ENCODE peak calls at places on chromosomes 2 and 18, in ten cellular contexts. One of them, this sample, is unnamed.

GRCh38 chr2:95277246-95277906 is 3.1 kb downstream of the PROM2 start:
- DNase-seq in H9: peak; percentile 74
- DNase-seq in CD4-positive, alpha-beta T cell: no peak
- DNase-seq in AG10803: no peak
- DNase-seq in bronchial epithelial cell: peak; percentile 57
- DNase-seq in osteocyte: no peak
- DNase-seq in CD8-positive, alpha-beta T cell: no peak
- DNase-seq in GM06990: no peak
- DNase-seq in foreskin fibroblast: no peak
- DNase-seq in astrocyte of the spinal cord: no peak
- DNase-seq in this sample: no peak

GRCh38 chr2:42999856-43000241 is 207.5 kb upstream of the HAAO start:
- DNase-seq in GM06990: no peak
- DNase-seq in CD8-positive, alpha-beta T cell: no peak
- DNase-seq in astrocyte of the spinal cord: no peak
- DNase-seq in osteocyte: no peak
- DNase-seq in bronchial epithelial cell: no peak
- DNase-seq in CD4-positive, alpha-beta T cell: no peak
- DNase-seq in foreskin fibroblast: no peak
- DNase-seq in H9: no peak
- DNase-seq in AG10803: no peak
- DNase-seq in this sample: no peak

GRCh38 chr2:20049631-20050030 is 1.8 kb downstream of the LAPTM4A start:
- DNase-seq in GM06990: no peak
- DNase-seq in AG10803: peak; percentile 29
- DNase-seq in CD4-positive, alpha-beta T cell: no peak
- DNase-seq in CD8-positive, alpha-beta T cell: no peak
- DNase-seq in H9: no peak
- DNase-seq in astrocyte of the spinal cord: peak; percentile 34
- DNase-seq in bronchial epithelial cell: peak; percentile 66
- DNase-seq in osteocyte: no peak
- DNase-seq in foreskin fibroblast: peak; percentile 49
- DNase-seq in this sample: no peak

GRCh38 chr2:73092146-73092783 is 20.5 kb downstream of the RAB11FIP5 start:
- DNase-seq in bronchial epithelial cell: no peak
- DNase-seq in AG10803: no peak
- DNase-seq in GM06990: no peak
- DNase-seq in H9: no peak
- DNase-seq in osteocyte: no peak
- DNase-seq in CD8-positive, alpha-beta T cell: no peak
- DNase-seq in CD4-positive, alpha-beta T cell: no peak
- DNase-seq in astrocyte of the spinal cord: no peak
- DNase-seq in foreskin fibroblast: no peak
- DNase-seq in this sample: no peak

GRCh38 chr18:23503967-23504352 is 649 bp downstream of the RMC1 start:
- DNase-seq in CD8-positive, alpha-beta T cell: no peak
- DNase-seq in astrocyte of the spinal cord: no peak
- DNase-seq in H9: no peak
- DNase-seq in AG10803: peak; percentile 6
- DNase-seq in foreskin fibroblast: no peak
- DNase-seq in CD4-positive, alpha-beta T cell: no peak
- DNase-seq in osteocyte: no peak
- DNase-seq in bronchial epithelial cell: no peak
- DNase-seq in GM06990: no peak
- DNase-seq in this sample: no peak

GRCh38 chr18:3107740-3108151 is 94.8 kb upstream of the LPIN2 start:
- DNase-seq in CD8-positive, alpha-beta T cell: no peak
- DNase-seq in CD4-positive, alpha-beta T cell: no peak
- DNase-seq in bronchial epithelial cell: no peak
- DNase-seq in osteocyte: no peak
- DNase-seq in AG10803: no peak
- DNase-seq in astrocyte of the spinal cord: no peak
- DNase-seq in H9: no peak
- DNase-seq in foreskin fibroblast: no peak
- DNase-seq in GM06990: no peak
- DNase-seq in this sample: no peak

GRCh38 chr2:144718376-144718775 is 198.5 kb upstream of the ZEB2 start:
- DNase-seq in AG10803: no peak
- DNase-seq in bronchial epithelial cell: no peak
- DNase-seq in foreskin fibroblast: no peak
- DNase-seq in CD8-positive, alpha-beta T cell: no peak
- DNase-seq in osteocyte: no peak
- DNase-seq in CD4-positive, alpha-beta T cell: no peak
- DNase-seq in astrocyte of the spinal cord: no peak
- DNase-seq in H9: no peak
- DNase-seq in GM06990: no peak
- DNase-seq in this sample: no peak

GRCh38 chr18:35267161-35267651 is 22.8 kb downstream of the ZSCAN30 start:
- DNase-seq in CD8-positive, alpha-beta T cell: peak; percentile 59
- DNase-seq in foreskin fibroblast: peak; percentile 31
- DNase-seq in astrocyte of the spinal cord: peak; percentile 63
- DNase-seq in AG10803: peak; percentile 29
- DNase-seq in GM06990: peak; percentile 62
- DNase-seq in bronchial epithelial cell: no peak
- DNase-seq in osteocyte: no peak
- DNase-seq in CD4-positive, alpha-beta T cell: peak; percentile 57
- DNase-seq in H9: peak; percentile 31
- DNase-seq in this sample: peak; percentile 58

GRCh38 chr2:199455533-199456382 is 2.0 kb downstream of the SATB2 start:
- DNase-seq in CD4-positive, alpha-beta T cell: no peak
- DNase-seq in GM06990: no peak
- DNase-seq in AG10803: peak; percentile 36
- DNase-seq in H9: peak; percentile 81
- DNase-seq in bronchial epithelial cell: peak; percentile 9
- DNase-seq in foreskin fibroblast: peak; percentile 51
- DNase-seq in osteocyte: no peak
- DNase-seq in CD8-positive, alpha-beta T cell: no peak
- DNase-seq in astrocyte of the spinal cord: no peak
- DNase-seq in this sample: peak; percentile 41

GRCh38 chr2:168343586-168343985 is 96.2 kb upstream of the STK39 start:
- DNase-seq in AG10803: peak; percentile 17
- DNase-seq in GM06990: no peak
- DNase-seq in H9: no peak
- DNase-seq in CD4-positive, alpha-beta T cell: no peak
- DNase-seq in CD8-positive, alpha-beta T cell: no peak
- DNase-seq in foreskin fibroblast: peak; percentile 72
- DNase-seq in bronchial epithelial cell: peak; percentile 62
- DNase-seq in osteocyte: no peak
- DNase-seq in astrocyte of the spinal cord: peak; percentile 42
- DNase-seq in this sample: no peak

GRCh38 chr2:125745514-125745913 is 910.4 kb upstream of the GYPC start:
- DNase-seq in bronchial epithelial cell: peak; percentile 8
- DNase-seq in foreskin fibroblast: no peak
- DNase-seq in CD8-positive, alpha-beta T cell: no peak
- DNase-seq in osteocyte: no peak
- DNase-seq in AG10803: no peak
- DNase-seq in H9: peak; percentile 79
- DNase-seq in GM06990: no peak
- DNase-seq in astrocyte of the spinal cord: no peak
- DNase-seq in CD4-positive, alpha-beta T cell: no peak
- DNase-seq in this sample: no peak
- TF ChIP-seq CTCF in bronchial epithelial cell: no peak
- TF ChIP-seq CTCF in foreskin fibroblast: no peak
- TF ChIP-seq CTCF in CD8-positive, alpha-beta T cell: no peak
- TF ChIP-seq CTCF in osteocyte: no peak
- TF ChIP-seq CTCF in AG10803: no peak
- TF ChIP-seq CTCF in H9: peak; percentile 80
- TF ChIP-seq CTCF in GM06990: peak; percentile 5
- TF ChIP-seq CTCF in astrocyte of the spinal cord: no peak
- TF ChIP-seq CTCF in CD4-positive, alpha-beta T cell: no peak
- TF ChIP-seq CTCF in this sample: no peak

GRCh38 chr2:200590090-200590489 is 4.3 kb downstream of the AOX1 start:
- DNase-seq in CD4-positive, alpha-beta T cell: no peak
- DNase-seq in GM06990: no peak
- DNase-seq in bronchial epithelial cell: no peak
- DNase-seq in AG10803: peak; percentile 70
- DNase-seq in foreskin fibroblast: peak; percentile 84
- DNase-seq in H9: no peak
- DNase-seq in CD8-positive, alpha-beta T cell: no peak
- DNase-seq in osteocyte: no peak
- DNase-seq in astrocyte of the spinal cord: no peak
- DNase-seq in this sample: no peak
- TF ChIP-seq CTCF in CD4-positive, alpha-beta T cell: no peak
- TF ChIP-seq CTCF in GM06990: no peak
- TF ChIP-seq CTCF in bronchial epithelial cell: no peak
- TF ChIP-seq CTCF in AG10803: no peak
- TF ChIP-seq CTCF in foreskin fibroblast: no peak
- TF ChIP-seq CTCF in H9: no peak
- TF ChIP-seq CTCF in CD8-positive, alpha-beta T cell: no peak
- TF ChIP-seq CTCF in osteocyte: no peak
- TF ChIP-seq CTCF in astrocyte of the spinal cord: no peak
- TF ChIP-seq CTCF in this sample: no peak

GRCh38 chr18:26468931-26469340 is 79.4 kb downstream of the KCTD1 start:
- DNase-seq in astrocyte of the spinal cord: no peak
- DNase-seq in H9: peak; percentile 76
- DNase-seq in foreskin fibroblast: no peak
- DNase-seq in osteocyte: no peak
- DNase-seq in CD4-positive, alpha-beta T cell: no peak
- DNase-seq in GM06990: no peak
- DNase-seq in CD8-positive, alpha-beta T cell: no peak
- DNase-seq in bronchial epithelial cell: no peak
- DNase-seq in AG10803: no peak
- DNase-seq in this sample: peak; percentile 44
- TF ChIP-seq CTCF in astrocyte of the spinal cord: peak; percentile 61
- TF ChIP-seq CTCF in H9: peak; percentile 79
- TF ChIP-seq CTCF in foreskin fibroblast: peak; percentile 39
- TF ChIP-seq CTCF in osteocyte: peak; percentile 50
- TF ChIP-seq CTCF in CD4-positive, alpha-beta T cell: no peak
- TF ChIP-seq CTCF in GM06990: peak; percentile 73
- TF ChIP-seq CTCF in CD8-positive, alpha-beta T cell: peak; percentile 23
- TF ChIP-seq CTCF in bronchial epithelial cell: peak; percentile 60
- TF ChIP-seq CTCF in AG10803: peak; percentile 48
- TF ChIP-seq CTCF in this sample: peak; percentile 59

GRCh38 chr2:170828533-170828916 is 11.8 kb downstream of the GAD1 start:
- DNase-seq in CD4-positive, alpha-beta T cell: no peak
- DNase-seq in H9: no peak
- DNase-seq in bronchial epithelial cell: no peak
- DNase-seq in astrocyte of the spinal cord: no peak
- DNase-seq in AG10803: no peak
- DNase-seq in foreskin fibroblast: no peak
- DNase-seq in GM06990: no peak
- DNase-seq in osteocyte: no peak
- DNase-seq in CD8-positive, alpha-beta T cell: no peak
- DNase-seq in this sample: no peak
- TF ChIP-seq CTCF in CD4-positive, alpha-beta T cell: no peak
- TF ChIP-seq CTCF in H9: no peak
- TF ChIP-seq CTCF in bronchial epithelial cell: no peak
- TF ChIP-seq CTCF in astrocyte of the spinal cord: no peak
- TF ChIP-seq CTCF in AG10803: no peak
- TF ChIP-seq CTCF in foreskin fibroblast: no peak
- TF ChIP-seq CTCF in GM06990: no peak
- TF ChIP-seq CTCF in osteocyte: no peak
- TF ChIP-seq CTCF in CD8-positive, alpha-beta T cell: no peak
- TF ChIP-seq CTCF in this sample: no peak

DNA sequence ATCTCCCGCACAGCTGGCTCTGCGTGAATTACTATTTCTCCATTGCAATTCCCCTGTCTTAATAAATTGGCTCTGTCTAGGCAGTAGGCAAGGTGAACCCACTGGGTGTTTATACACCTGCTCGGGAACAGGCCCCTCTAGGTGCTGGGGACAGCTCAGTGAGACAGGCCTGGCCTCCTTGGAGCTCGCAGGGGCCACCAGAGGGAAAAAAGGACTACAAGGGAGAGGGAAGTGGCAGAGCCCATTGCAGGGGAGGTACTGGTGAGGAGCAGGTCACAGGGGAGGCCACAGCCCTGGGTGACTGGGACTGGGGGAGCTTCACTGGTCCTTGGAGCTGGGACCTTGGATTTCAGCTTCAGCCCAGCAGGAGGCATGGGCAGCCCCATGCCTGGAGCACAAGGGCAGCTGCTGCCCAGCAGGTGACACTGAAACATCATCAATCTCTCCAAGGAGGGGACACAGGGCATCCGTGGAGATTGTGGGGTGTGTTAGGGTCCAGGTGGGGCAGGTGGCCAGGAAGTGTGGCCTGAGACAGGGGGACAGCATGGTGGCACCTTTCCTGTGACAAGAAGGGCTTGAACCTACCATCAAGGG is 31.2 kb downstream of the NGEF start:
- DNase-seq in astrocyte of the spinal cord: no peak
- DNase-seq in GM06990: no peak
- DNase-seq in H9: no peak
- DNase-seq in bronchial epithelial cell: no peak
- DNase-seq in CD4-positive, alpha-beta T cell: no peak
- DNase-seq in AG10803: no peak
- DNase-seq in osteocyte: peak; percentile 70
- DNase-seq in foreskin fibroblast: no peak
- DNase-seq in CD8-positive, alpha-beta T cell: no peak
- DNase-seq in this sample: no peak
- TF ChIP-seq CTCF in astrocyte of the spinal cord: no peak
- TF ChIP-seq CTCF in GM06990: no peak
- TF ChIP-seq CTCF in H9: no peak
- TF ChIP-seq CTCF in bronchial epithelial cell: no peak
- TF ChIP-seq CTCF in CD4-positive, alpha-beta T cell: no peak
- TF ChIP-seq CTCF in AG10803: no peak
- TF ChIP-seq CTCF in osteocyte: no peak
- TF ChIP-seq CTCF in foreskin fibroblast: no peak
- TF ChIP-seq CTCF in CD8-positive, alpha-beta T cell: no peak
- TF ChIP-seq CTCF in this sample: no peak

DNA sequence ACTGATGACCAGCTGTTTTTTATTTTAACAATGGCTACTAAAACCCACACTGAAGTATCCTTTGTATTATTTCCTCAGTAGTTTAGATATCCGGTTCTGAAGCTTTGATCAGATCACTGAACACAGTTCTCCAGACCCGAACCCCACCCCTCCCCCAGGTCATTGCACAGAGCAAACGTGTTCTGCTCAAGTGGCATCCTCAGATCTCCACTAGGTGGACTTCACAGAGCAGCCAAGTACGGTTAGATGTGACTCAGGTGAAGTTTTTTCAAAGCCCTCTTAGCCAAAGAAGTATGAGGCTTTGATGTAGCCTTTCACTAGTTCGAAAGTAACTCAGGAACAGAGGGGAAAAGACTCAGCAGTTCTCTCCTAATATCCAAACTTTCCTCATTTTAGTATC is 142.7 kb upstream of the NRP2 start:
- DNase-seq in GM06990: no peak
- DNase-seq in astrocyte of the spinal cord: no peak
- DNase-seq in CD8-positive, alpha-beta T cell: no peak
- DNase-seq in foreskin fibroblast: no peak
- DNase-seq in AG10803: no peak
- DNase-seq in CD4-positive, alpha-beta T cell: no peak
- DNase-seq in osteocyte: no peak
- DNase-seq in H9: no peak
- DNase-seq in bronchial epithelial cell: no peak
- DNase-seq in this sample: no peak
- TF ChIP-seq CTCF in GM06990: no peak
- TF ChIP-seq CTCF in astrocyte of the spinal cord: no peak
- TF ChIP-seq CTCF in CD8-positive, alpha-beta T cell: no peak
- TF ChIP-seq CTCF in foreskin fibroblast: no peak
- TF ChIP-seq CTCF in AG10803: no peak
- TF ChIP-seq CTCF in CD4-positive, alpha-beta T cell: no peak
- TF ChIP-seq CTCF in osteocyte: no peak
- TF ChIP-seq CTCF in H9: peak; percentile 37
- TF ChIP-seq CTCF in bronchial epithelial cell: no peak
- TF ChIP-seq CTCF in this sample: no peak

DNA sequence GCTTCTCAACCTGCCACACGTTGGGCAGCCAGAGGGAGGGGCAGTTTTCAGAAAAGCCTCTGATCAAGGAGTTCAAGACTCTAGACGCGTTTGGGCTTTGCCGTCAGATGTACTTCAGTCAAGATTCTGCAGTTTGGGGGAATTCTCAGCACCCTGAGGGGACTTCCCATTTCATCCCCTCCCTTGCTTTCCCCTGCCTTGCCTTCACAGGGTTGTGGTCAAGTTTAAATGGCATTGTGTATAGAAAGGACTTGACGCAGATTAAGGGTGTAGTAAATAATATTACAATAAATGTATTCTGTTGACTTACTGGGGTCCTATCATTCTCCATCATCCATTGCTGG is 198.3 kb upstream of the NABP1 start:
- DNase-seq in CD4-positive, alpha-beta T cell: no peak
- DNase-seq in CD8-positive, alpha-beta T cell: no peak
- DNase-seq in H9: no peak
- DNase-seq in osteocyte: no peak
- DNase-seq in foreskin fibroblast: no peak
- DNase-seq in bronchial epithelial cell: no peak
- DNase-seq in astrocyte of the spinal cord: no peak
- DNase-seq in GM06990: peak; percentile 1
- DNase-seq in AG10803: no peak
- DNase-seq in this sample: peak; percentile 37
- TF ChIP-seq CTCF in CD4-positive, alpha-beta T cell: no peak
- TF ChIP-seq CTCF in CD8-positive, alpha-beta T cell: no peak
- TF ChIP-seq CTCF in H9: no peak
- TF ChIP-seq CTCF in osteocyte: no peak
- TF ChIP-seq CTCF in foreskin fibroblast: no peak
- TF ChIP-seq CTCF in bronchial epithelial cell: no peak
- TF ChIP-seq CTCF in astrocyte of the spinal cord: no peak
- TF ChIP-seq CTCF in GM06990: no peak
- TF ChIP-seq CTCF in AG10803: peak; percentile 18
- TF ChIP-seq CTCF in this sample: no peak

This sample was measured in GM20000.